ENCODE peak calls at places on chromosomes 5 and 9, in six cellular contexts. N is tibial artery, Z is HCT116, M is A549, H is transverse colon, G is H1. E is an unnamed sample. For H3K4me1, the result is how much of the 10 kb centered on the place peaks cover.

GRCh38 chr5:57700484-57700883 is 217.9 kb upstream of the ACTBL2 start:
- DNase-seq in N (no peak), Z (no peak), M (no peak), H (no peak), G (no peak), E (no peak)

GRCh38 chr5:567664-568060 is 43.4 kb upstream of the SLC9A3 start:
- DNase-seq in N (no peak), Z (no peak), M (no peak), H (no peak), G (no peak), E (no peak)

GRCh38 chr9:76302947-76303550 is 91.2 kb downstream of the RFK start:
- DNase-seq in N (no peak), Z (peak), M (peak), H (no peak), G (no peak), E (no peak)

GRCh38 chr5:127697894-127698600 is 5.1 kb upstream of the CCDC192 start:
- DNase-seq in N (no peak), Z (peak), M (peak), H (no peak), G (no peak), E (no peak)

GRCh38 chr5:115842089-115842881 is 550 bp downstream of the AP3S1 start:
- DNase-seq in N (peak), Z (peak), M (peak), H (no peak), G (peak), E (no peak)

GRCh38 chr5:135173662-135174290 is 139.7 kb upstream of the PITX1 start:
- DNase-seq in N (no peak), Z (no peak), M (no peak), H (no peak), G (no peak), E (no peak)

GRCh38 chr9:92770005-92770995 is 5.7 kb upstream of the BICD2 start:
- DNase-seq in N (no peak), Z (no peak), M (no peak), H (no peak), G (no peak), E (no peak)

GRCh38 chr9:94699715-94700114 is 26.8 kb upstream of the AOPEP start:
- DNase-seq in N (no peak), Z (no peak), M (no peak), H (no peak), G (no peak), E (no peak)

GRCh38 chr5:126811515-126812198 is 34.7 kb downstream of the LMNB1 start:
- DNase-seq in N (no peak), Z (no peak), M (no peak), H (no peak), G (no peak), E (no peak)

GRCh38 chr5:110865400-110866094 is 126.7 kb downstream of the SLC25A46 start:
- DNase-seq in N (no peak), Z (peak), M (peak), H (no peak), G (peak), E (no peak)
- TF ChIP-seq CTCF in N (no peak), Z (peak), M (peak), H (peak), G (peak), E (peak)

GRCh38 chr5:98938459-98938858 is 9.7 kb upstream of the CHD1 start:
- DNase-seq in N (no peak), Z (no peak), M (no peak), H (no peak), G (no peak), E (no peak)
- H3K27ac ChIP-seq in N (no peak), Z (no peak), M (no peak), H (no peak), G (no peak), E (no peak)

GRCh38 chr5:177484902-177485549 is 11.6 kb upstream of the DBN1 start:
- DNase-seq in N (no peak), Z (no peak), M (no peak), H (no peak), G (no peak), E (no peak)
- H3K4me1 ChIP-seq in N (under half), Z (under half), M (under half), H (under half), G (under half), E (under half)

GRCh38 chr5:54370982-54371381 is 60.6 kb upstream of the ARL15 start:
- DNase-seq in N (no peak), Z (no peak), M (no peak), H (no peak), G (no peak), E (no peak)
- TF ChIP-seq CTCF in N (no peak), Z (no peak), M (no peak), H (no peak), G (no peak), E (no peak)

GRCh38 chr9:130845901-130846381 is 10.9 kb downstream of the ABL1 start:
- DNase-seq in N (no peak), Z (no peak), M (peak), H (no peak), G (no peak), E (no peak)

GRCh38 chr9:130843049-130843908 is 8.2 kb downstream of the ABL1 start:
- DNase-seq in N (no peak), Z (no peak), M (no peak), H (no peak), G (no peak), E (no peak)

GRCh38 chr9:130842547-130842946 is 7.5 kb downstream of the ABL1 start:
- DNase-seq in N (no peak), Z (no peak), M (no peak), H (no peak), G (no peak), E (no peak)

GRCh38 chr9:130845254-130845653 is 10.2 kb downstream of the ABL1 start:
- DNase-seq in N (no peak), Z (no peak), M (no peak), H (no peak), G (no peak), E (no peak)

GRCh38 chr9:130844028-130844427 is 9.0 kb downstream of the ABL1 start:
- DNase-seq in N (peak), Z (no peak), M (no peak), H (no peak), G (no peak), E (no peak)
- H3K27ac ChIP-seq in N (peak), Z (no peak), M (peak), H (peak), G (no peak), E (no peak)

DNA sequence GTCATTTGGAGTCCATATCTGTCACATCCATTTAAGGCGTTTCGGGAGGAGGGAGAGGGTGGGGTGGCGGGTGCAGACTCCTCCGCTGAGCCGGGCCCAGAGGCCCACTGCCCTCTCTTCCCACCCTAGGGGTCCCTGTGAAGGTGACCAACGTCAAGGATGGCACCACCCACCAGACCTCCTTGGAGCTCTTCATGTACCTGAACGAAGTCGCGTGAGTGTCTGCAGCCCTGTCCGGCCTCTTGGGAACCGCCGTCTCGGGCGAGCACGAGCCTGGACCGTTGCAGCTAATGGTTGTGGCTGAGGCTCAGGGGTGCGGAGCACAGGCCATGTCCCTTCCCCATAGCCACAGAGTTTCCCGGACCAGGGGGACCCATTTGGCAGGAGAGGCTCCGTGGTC is 34.8 kb downstream of the ASS1 start:
- DNase-seq in N (no peak), Z (no peak), M (no peak), H (no peak), G (no peak), E (no peak)
- H3K4me1 ChIP-seq in N (under half), Z (under half), M (under half), H (under half), G (under half), E (under half)

DNA sequence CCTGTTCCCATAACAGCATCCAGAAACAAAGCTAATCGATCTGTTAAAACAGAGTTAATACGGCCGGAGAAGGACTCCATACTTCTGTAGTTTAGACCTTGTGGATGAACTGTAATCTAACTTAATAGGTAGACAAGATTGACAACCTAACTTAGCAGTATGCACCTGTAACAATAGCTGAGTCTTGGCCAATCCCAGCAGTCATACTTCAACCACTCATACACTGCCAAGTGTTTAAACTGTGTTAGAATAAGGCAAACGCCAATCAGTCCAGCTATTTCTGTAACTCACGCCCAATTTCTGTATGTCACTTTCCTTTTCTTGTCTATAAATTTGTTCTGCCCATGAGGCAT is 33.7 kb upstream of the MACIR start:
- DNase-seq in N (no peak), Z (peak), M (no peak), H (no peak), G (no peak), E (no peak)
- TF ChIP-seq CTCF in N (no peak), Z (no peak), M (no peak), H (no peak), G (no peak), E (no peak)